ENCODE peak calls at places on chromosomes 13 and 19, in four cellular contexts. One of them, this sample, is unnamed.

GRCh38 chr19:1260749-1261511 is 8.2 kb upstream of the CIRBP start:
- DNase-seq in GM12878: peak
- DNase-seq in HepG2: peak
- DNase-seq in K562: peak
- DNase-seq in this sample: peak

GRCh38 chr19:23460656-23461055 is 65.4 kb upstream of the ZNF91 start:
- DNase-seq in GM12878: no peak
- DNase-seq in HepG2: no peak
- DNase-seq in K562: no peak
- DNase-seq in this sample: no peak

GRCh38 chr13:113651511-113652403 is 6.2 kb downstream of the ATP4B start:
- DNase-seq in GM12878: no peak
- DNase-seq in HepG2: no peak
- DNase-seq in K562: no peak
- DNase-seq in this sample: no peak

GRCh38 chr19:40954573-40954972 is 36.5 kb upstream of the CYP2B6 start:
- DNase-seq in GM12878: no peak
- DNase-seq in HepG2: no peak
- DNase-seq in K562: no peak
- DNase-seq in this sample: no peak

GRCh38 chr13:112454648-112455334 is 78.6 kb downstream of the SPACA7 start:
- DNase-seq in GM12878: no peak
- DNase-seq in HepG2: no peak
- DNase-seq in K562: no peak
- DNase-seq in this sample: no peak

GRCh38 chr19:55341191-55342043 is 1.7 kb downstream of the KMT5C start:
- DNase-seq in GM12878: no peak
- DNase-seq in HepG2: peak
- DNase-seq in K562: peak
- DNase-seq in this sample: peak

GRCh38 chr19:38009650-38010229 is 102.7 kb downstream of the SIPA1L3 start:
- DNase-seq in GM12878: peak
- DNase-seq in HepG2: no peak
- DNase-seq in K562: no peak
- DNase-seq in this sample: no peak

GRCh38 chr13:92390217-92390616 is 836.4 kb upstream of the GPC6 start:
- DNase-seq in GM12878: no peak
- DNase-seq in HepG2: no peak
- DNase-seq in K562: no peak
- DNase-seq in this sample: no peak

GRCh38 chr19:43362179-43362578 is 8.7 kb downstream of the CD177 start:
- DNase-seq in GM12878: no peak
- DNase-seq in HepG2: no peak
- DNase-seq in K562: no peak
- DNase-seq in this sample: no peak

GRCh38 chr19:52453324-52454094 is at the start of gene ZNF578:
- DNase-seq in GM12878: no peak
- DNase-seq in HepG2: no peak
- DNase-seq in K562: peak
- DNase-seq in this sample: peak

GRCh38 chr19:46717716-46718143 is 816 bp upstream of the PRKD2 start:
- DNase-seq in GM12878: no peak
- DNase-seq in HepG2: no peak
- DNase-seq in K562: no peak
- DNase-seq in this sample: peak

GRCh38 chr13:81473366-81473899 is 1132.5 kb upstream of the SPRY2 start:
- DNase-seq in GM12878: no peak
- DNase-seq in HepG2: no peak
- DNase-seq in K562: no peak
- DNase-seq in this sample: no peak

GRCh38 chr13:50127017-50127725 is 111.9 kb downstream of the KCNRG start:
- DNase-seq in GM12878: no peak
- DNase-seq in HepG2: no peak
- DNase-seq in K562: no peak
- DNase-seq in this sample: peak

GRCh38 chr19:35513231-35513974 is at the start of gene DMKN:
- DNase-seq in GM12878: no peak
- DNase-seq in HepG2: peak
- DNase-seq in K562: peak
- DNase-seq in this sample: no peak

GRCh38 chr13:106373989-106374572 is 161.4 kb downstream of the EFNB2 start:
- DNase-seq in GM12878: peak
- DNase-seq in HepG2: no peak
- DNase-seq in K562: no peak
- DNase-seq in this sample: no peak

GRCh38 chr19:55077106-55077505 is 1.4 kb downstream of the EPS8L1 start:
- DNase-seq in GM12878: no peak
- DNase-seq in HepG2: no peak
- DNase-seq in K562: no peak
- DNase-seq in this sample: no peak

GRCh38 chr19:42412223-42412622 is 15.0 kb downstream of the LIPE start:
- DNase-seq in GM12878: no peak
- DNase-seq in HepG2: no peak
- DNase-seq in K562: no peak
- DNase-seq in this sample: no peak

GRCh38 chr19:6516659-6517291 is 14.1 kb upstream of the TNFSF9 start:
- DNase-seq in GM12878: no peak
- DNase-seq in HepG2: peak
- DNase-seq in K562: peak
- DNase-seq in this sample: no peak

GRCh38 chr19:55283548-55284393 is at the start of gene BRSK1:
- DNase-seq in GM12878: no peak
- DNase-seq in HepG2: no peak
- DNase-seq in K562: peak
- DNase-seq in this sample: peak

GRCh38 chr19:31491246-31491645 is 142.0 kb upstream of the TSHZ3 start:
- DNase-seq in GM12878: no peak
- DNase-seq in HepG2: no peak
- DNase-seq in K562: no peak
- DNase-seq in this sample: no peak

GRCh38 chr13:44759723-44760360 is 183.7 kb upstream of the TSC22D1 start:
- DNase-seq in GM12878: no peak
- DNase-seq in HepG2: peak
- DNase-seq in K562: no peak
- DNase-seq in this sample: no peak

GRCh38 chr13:75931116-75931515 is 295.0 kb downstream of the LMO7 start:
- DNase-seq in GM12878: no peak
- DNase-seq in HepG2: no peak
- DNase-seq in K562: no peak
- DNase-seq in this sample: no peak

GRCh38 chr13:65964672-65965071 is 1265.5 kb downstream of the PCDH9 start:
- DNase-seq in GM12878: no peak
- DNase-seq in HepG2: no peak
- DNase-seq in K562: no peak
- DNase-seq in this sample: no peak

GRCh38 chr13:49253997-49254396 is 6.3 kb downstream of the CDADC1 start:
- DNase-seq in GM12878: no peak
- DNase-seq in HepG2: no peak
- DNase-seq in K562: no peak
- DNase-seq in this sample: no peak

GRCh38 chr13:23087884-23088283 is 92.9 kb upstream of the SGCG start:
- DNase-seq in GM12878: no peak
- DNase-seq in HepG2: peak
- DNase-seq in K562: peak
- DNase-seq in this sample: peak

DNA sequence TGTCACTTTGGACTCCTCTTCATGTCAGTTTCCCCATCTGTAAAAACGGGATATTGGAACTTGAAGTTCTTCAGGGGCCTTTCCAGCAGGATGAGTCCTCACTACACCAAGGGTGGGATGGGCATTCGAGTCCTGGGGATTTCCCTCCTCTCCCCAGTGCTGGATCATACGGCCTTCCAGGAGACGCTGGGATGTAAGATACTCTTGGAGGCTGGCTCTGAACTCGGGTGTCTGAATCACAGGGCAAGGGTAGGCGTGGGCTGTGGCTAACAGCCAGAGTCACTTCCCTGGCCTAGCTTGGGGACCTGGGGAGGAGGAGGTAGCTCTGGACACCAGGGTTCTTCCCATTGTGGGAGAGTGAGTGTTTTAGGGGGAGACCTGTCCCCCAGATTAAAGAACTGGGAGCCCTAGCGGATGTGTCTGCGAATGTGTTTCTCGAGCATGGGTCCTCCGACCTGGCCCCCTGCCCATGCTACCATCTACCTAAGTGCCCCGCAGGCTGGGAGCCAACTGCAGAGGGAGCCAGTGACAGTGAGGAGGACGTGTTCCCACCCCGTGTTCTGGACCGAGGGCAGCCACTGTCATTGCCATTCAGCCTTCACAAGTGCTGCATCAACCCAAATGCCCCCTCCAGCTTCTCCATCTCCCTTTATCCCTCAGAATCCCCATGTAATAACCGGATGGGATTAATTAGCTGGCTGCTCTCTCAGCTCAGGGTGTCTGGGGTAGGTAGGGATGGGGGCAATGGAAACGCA is 2.4 kb upstream of the CYTH2 start:
- DNase-seq in GM12878: no peak
- DNase-seq in HepG2: no peak
- DNase-seq in K562: no peak
- DNase-seq in this sample: no peak
- TF ChIP-seq CBX5 in GM12878: no peak
- TF ChIP-seq CBX5 in HepG2: no peak
- TF ChIP-seq CBX5 in K562: no peak
- TF ChIP-seq CBX5 in this sample: no peak

DNA sequence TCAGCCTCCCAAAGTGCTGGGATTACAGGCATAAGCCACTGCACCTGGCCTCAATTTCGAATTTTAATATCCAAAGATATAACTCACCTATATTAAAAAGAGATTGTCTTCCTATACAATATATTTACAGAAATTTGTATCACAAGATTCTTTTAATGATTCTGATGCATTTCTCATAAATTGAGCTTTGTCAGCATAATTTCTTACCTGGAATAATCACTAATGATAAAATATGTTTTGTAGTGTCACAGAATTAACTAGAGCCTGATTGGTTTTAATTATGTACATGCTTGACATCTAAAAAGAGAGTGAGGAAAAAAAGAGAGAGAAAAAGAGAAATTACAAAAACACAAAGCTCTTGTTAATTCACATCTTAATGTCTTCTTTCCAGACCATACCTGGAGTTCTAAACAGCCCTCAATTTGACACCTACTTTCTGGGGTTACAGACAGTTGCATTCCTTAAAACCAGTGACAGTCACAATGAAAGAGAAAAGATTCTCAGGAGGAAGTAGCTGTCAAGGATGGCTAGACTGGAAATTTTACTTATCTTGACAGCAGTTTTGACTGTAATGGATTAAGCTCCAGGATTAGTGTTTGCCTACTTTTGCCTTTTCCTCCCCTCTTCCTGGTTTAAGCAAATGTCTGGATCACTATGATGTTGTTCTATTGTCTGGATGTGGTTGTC is 214.4 kb downstream of the SPRY2 start:
- DNase-seq in GM12878: no peak
- DNase-seq in HepG2: no peak
- DNase-seq in K562: no peak
- DNase-seq in this sample: no peak
- TF ChIP-seq CBX5 in GM12878: no peak
- TF ChIP-seq CBX5 in HepG2: no peak
- TF ChIP-seq CBX5 in K562: no peak
- TF ChIP-seq CBX5 in this sample: no peak

GRCh38 chr13:72622546-72622945 is 104.9 kb downstream of the MZT1 start:
- DNase-seq in GM12878: no peak
- DNase-seq in HepG2: no peak
- DNase-seq in K562: no peak
- DNase-seq in this sample: no peak

DNA sequence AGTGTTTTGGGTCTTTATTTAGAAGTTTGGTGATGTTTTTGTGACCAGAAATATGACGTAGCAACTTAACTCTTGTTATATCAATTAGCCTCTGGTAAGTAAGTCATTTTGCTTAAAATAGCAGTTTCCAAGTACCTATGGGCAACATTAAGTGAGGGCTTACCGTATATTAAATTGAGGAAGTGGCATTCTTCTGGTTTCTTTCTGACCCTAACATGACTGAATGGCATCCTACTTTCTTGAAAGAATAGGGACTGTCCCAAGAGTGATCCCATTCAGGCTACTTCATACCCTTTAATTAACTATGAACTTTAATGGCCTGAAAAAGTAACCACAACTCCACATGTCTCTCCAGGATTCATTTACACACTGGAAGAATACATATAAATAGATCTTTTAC is 106.6 kb downstream of the MZT1 start:
- DNase-seq in GM12878: no peak
- DNase-seq in HepG2: no peak
- DNase-seq in K562: no peak
- DNase-seq in this sample: no peak
- TF ChIP-seq CBX5 in GM12878: no peak
- TF ChIP-seq CBX5 in HepG2: no peak
- TF ChIP-seq CBX5 in K562: no peak
- TF ChIP-seq CBX5 in this sample: no peak

GRCh38 chr19:4650159-4650558 is 10.8 kb downstream of the TNFAIP8L1 start:
- DNase-seq in GM12878: no peak
- DNase-seq in HepG2: no peak
- DNase-seq in K562: no peak
- DNase-seq in this sample: no peak

GRCh38 chr19:4645718-4646117 is 6.4 kb downstream of the TNFAIP8L1 start:
- DNase-seq in GM12878: no peak
- DNase-seq in HepG2: no peak
- DNase-seq in K562: no peak
- DNase-seq in this sample: no peak

GRCh38 chr19:4649392-4650094 is 10.2 kb downstream of the TNFAIP8L1 start:
- DNase-seq in GM12878: no peak
- DNase-seq in HepG2: no peak
- DNase-seq in K562: no peak
- DNase-seq in this sample: no peak

GRCh38 chr19:4652075-4652474 is 12.8 kb downstream of the TNFAIP8L1 start:
- DNase-seq in GM12878: no peak
- DNase-seq in HepG2: no peak
- DNase-seq in K562: no peak
- DNase-seq in this sample: no peak

DNA sequence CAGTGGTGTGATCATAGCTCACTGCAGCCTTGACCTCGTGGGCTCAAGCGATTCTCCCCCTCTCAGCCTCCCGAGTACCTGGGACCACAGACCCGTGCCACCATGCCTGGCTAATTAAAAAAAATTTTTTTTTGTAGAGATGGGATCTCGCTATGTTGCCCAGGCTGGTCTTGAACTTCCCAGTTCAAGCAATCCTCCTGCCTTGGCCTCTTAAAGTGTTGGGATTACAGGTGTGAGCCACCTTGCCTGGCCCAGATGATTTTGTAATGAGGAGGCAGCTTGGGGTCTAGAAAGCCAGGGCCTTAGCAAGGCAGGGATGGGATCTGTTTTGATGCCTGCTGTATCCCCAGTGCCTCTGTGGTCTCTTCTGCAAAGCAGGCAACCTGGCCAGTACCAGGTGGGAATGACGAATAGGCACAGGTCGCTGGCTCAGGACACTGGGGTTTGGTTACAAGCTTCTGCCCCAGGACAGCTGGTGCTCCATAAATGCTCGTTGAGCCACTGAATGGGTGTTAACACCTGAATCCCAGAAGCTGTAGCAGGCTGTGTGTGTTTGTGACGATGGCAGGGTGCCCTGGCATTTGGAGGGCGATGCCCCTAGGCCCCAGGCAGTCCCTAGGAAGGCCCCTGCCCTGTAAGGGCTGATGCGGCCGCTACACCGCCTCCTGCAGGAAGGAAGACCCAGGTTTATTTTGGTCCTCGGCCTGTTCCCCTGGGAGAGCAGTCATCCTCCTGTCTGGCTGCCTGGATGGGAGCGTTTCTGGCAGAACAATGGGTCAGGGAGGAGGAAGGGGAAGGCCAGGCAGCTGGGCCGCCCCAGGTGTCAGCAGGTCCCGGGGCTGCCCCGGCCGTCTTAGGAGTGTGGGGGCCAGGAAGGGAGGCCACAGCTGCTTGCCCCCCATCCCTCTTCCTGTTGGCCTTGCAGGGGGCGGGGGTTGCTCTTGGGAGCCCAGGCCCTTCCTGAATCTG is 8.6 kb downstream of the TNFAIP8L1 start:
- DNase-seq in GM12878: no peak
- DNase-seq in HepG2: no peak
- DNase-seq in K562: no peak
- DNase-seq in this sample: no peak
- TF ChIP-seq CBX5 in GM12878: no peak
- TF ChIP-seq CBX5 in HepG2: no peak
- TF ChIP-seq CBX5 in K562: no peak
- TF ChIP-seq CBX5 in this sample: no peak